ENCODE peak calls at places on chromosomes 11 and 22, in four cellular contexts. C is left cardiac atrium, I is MV-4-11, P is fibroblast of gingiva. A is an unnamed sample.

GRCh38 chr11:94708642-94709041 is 59.5 kb upstream of the AMOTL1 start:
- DNase-seq in C (no peak), P (no peak), I (no peak), A (no peak)

GRCh38 chr22:36252754-36253522 is at the start of gene APOL1:
- DNase-seq in C (no peak), I (peak; percentile 41), P (peak; percentile 30), A (no peak)

GRCh38 chr11:58757449-58757848 is 25.7 kb upstream of the GLYAT start:
- DNase-seq in C (no peak), P (no peak), I (no peak), A (no peak)

GRCh38 chr11:116428638-116428975 is 344.2 kb downstream of the BUD13 start:
- DNase-seq in P (no peak), C (no peak), I (no peak), A (no peak)

GRCh38 chr11:3126901-3127691 is 38.0 kb downstream of the OSBPL5 start:
- DNase-seq in P (no peak), C (peak; percentile 23), I (no peak), A (peak; percentile 18)

GRCh38 chr11:62671272-62671603 is 235 bp upstream of the UQCC3 start:
- DNase-seq in I (peak; percentile 62), C (no peak), P (no peak), A (no peak)

GRCh38 chr11:116686891-116687290 is 85.9 kb downstream of the BUD13 start:
- DNase-seq in P (no peak), I (no peak), C (no peak), A (no peak)

GRCh38 chr11:120601566-120601965 is 90.0 kb downstream of the GRIK4 start:
- DNase-seq in C (no peak), P (peak; percentile 7), I (no peak), A (no peak)

GRCh38 chr22:20978419-20978818 is 3.7 kb upstream of the LZTR1 start:
- DNase-seq in P (no peak), I (no peak), C (no peak), A (no peak)

GRCh38 chr11:119482561-119483001 is 59.6 kb upstream of the THY1 start:
- DNase-seq in P (no peak), I (no peak), C (no peak), A (no peak)

GRCh38 chr22:28977050-28977449 is 84.6 kb downstream of the C22orf31 start:
- DNase-seq in I (no peak), P (no peak), C (no peak), A (no peak)

A was measured in heart right ventricle.